ENCODE peak calls at places on chromosomes 2 and 18, in five cellular contexts. V is uterus, Y is brain microvascular endothelial cell, B is GM12864, Z is astrocyte of the spinal cord. F is an unnamed sample.

GRCh38 chr18:50902797-50903196 is 23.9 kb downstream of the ME2 start:
- DNase-seq in V (no peak), Y (no peak), B (no peak), Z (no peak), F (no peak)

GRCh38 chr2:207161247-207161646 is 4.5 kb downstream of the KLF7 start:
- DNase-seq in V (no peak), Y (no peak), B (no peak), Z (peak; percentile 8), F (no peak)

GRCh38 chr2:210230518-210230917 is 5.3 kb upstream of the ACADL start:
- DNase-seq in V (no peak), Y (no peak), B (no peak), Z (no peak), F (no peak)

GRCh38 chr2:160445673-160446072 is 47.9 kb downstream of the RBMS1 start:
- DNase-seq in V (no peak), Y (no peak), B (no peak), Z (no peak), F (no peak)

GRCh38 chr2:48287971-48288370 is 242.0 kb upstream of the STON1 start:
- DNase-seq in V (no peak), Y (no peak), B (no peak), Z (no peak), F (no peak)

GRCh38 chr2:33134086-33134763 is 187.5 kb downstream of the LTBP1 start:
- DNase-seq in V (peak; percentile 72), Y (peak; percentile 96), B (no peak), Z (peak; percentile 99), F (no peak)

GRCh38 chr2:124867247-124867646 is 842.2 kb downstream of the CNTNAP5 start:
- DNase-seq in V (no peak), Y (no peak), B (no peak), Z (no peak), F (no peak)

GRCh38 chr2:64992218-64992617 is 3.0 kb downstream of the SLC1A4 start:
- DNase-seq in V (no peak), Y (no peak), B (no peak), Z (no peak), F (no peak)

GRCh38 chr2:98148968-98149697 is 62.2 kb downstream of the VWA3B start:
- DNase-seq in V (no peak), Y (peak; percentile 87), B (no peak), Z (peak; percentile 76), F (no peak)

GRCh38 chr2:10868021-10868420 is 43.7 kb upstream of the KCNF1 start:
- DNase-seq in V (no peak), Y (no peak), B (no peak), Z (no peak), F (no peak)

GRCh38 chr18:50726960-50727589 is 92.7 kb downstream of the MRO start:
- DNase-seq in V (no peak), Y (no peak), B (peak; percentile 48), Z (no peak), F (peak; percentile 83)

GRCh38 chr2:162007447-162008040 is 66.5 kb downstream of the DPP4 start:
- DNase-seq in V (no peak), Y (no peak), B (no peak), Z (peak; percentile 23), F (peak; percentile 12)

GRCh38 chr2:97819769-97820168 is 106.4 kb downstream of the ZAP70 start:
- DNase-seq in V (no peak), Y (no peak), B (no peak), Z (no peak), F (no peak)

GRCh38 chr2:95075440-95075885 is 46.1 kb downstream of the MRPS5 start:
- DNase-seq in V (no peak), Y (no peak), B (no peak), Z (no peak), F (no peak)

GRCh38 chr18:79518028-79518682 is 122.4 kb downstream of the NFATC1 start:
- DNase-seq in V (no peak), Y (no peak), B (no peak), Z (no peak), F (no peak)

GRCh38 chr2:206232287-206233035 is 42.0 kb upstream of the ZDBF2 start:
- DNase-seq in V (no peak), Y (no peak), B (no peak), Z (no peak), F (no peak)

GRCh38 chr2:108316881-108317258 is 28.2 kb downstream of the SULT1C2 start:
- DNase-seq in V (no peak), Y (no peak), B (no peak), Z (no peak), F (no peak)

GRCh38 chr2:189348369-189348768 is 92.9 kb upstream of the WDR75 start:
- DNase-seq in V (no peak), Y (no peak), B (no peak), Z (no peak), F (no peak)

GRCh38 chr18:71327443-71328120 is 1038.7 kb downstream of the SOCS6 start:
- DNase-seq in V (no peak), Y (no peak), B (no peak), Z (no peak), F (no peak)

GRCh38 chr2:46340740-46341420 is 43.7 kb downstream of the EPAS1 start:
- DNase-seq in V (no peak), Y (no peak), B (no peak), Z (no peak), F (no peak)

GRCh38 chr18:66013976-66014375 is 263.2 kb downstream of the CDH7 start:
- DNase-seq in V (no peak), Y (no peak), B (no peak), Z (peak; percentile 2), F (no peak)

GRCh38 chr18:3250237-3251107 is 2.9 kb downstream of the MYL12A start:
- DNase-seq in V (no peak), Y (no peak), B (no peak), Z (peak; percentile 72), F (peak; percentile 32)

GRCh38 chr2:146632707-146633106 is 1212.1 kb upstream of the ACVR2A start:
- DNase-seq in V (no peak), Y (no peak), B (no peak), Z (no peak), F (no peak)

GRCh38 chr2:189328451-189329249 is 112.6 kb upstream of the WDR75 start:
- DNase-seq in V (no peak), Y (peak; percentile 64), B (no peak), Z (peak; percentile 54), F (no peak)

GRCh38 chr18:51192026-51192425 is 5.5 kb downstream of the MEX3C start:
- DNase-seq in V (no peak), Y (no peak), B (no peak), Z (no peak), F (no peak)

GRCh38 chr18:77635441-77635840 is 385.8 kb downstream of the GALR1 start:
- DNase-seq in V (peak; percentile 72), Y (no peak), B (no peak), Z (no peak), F (no peak)

GRCh38 chr2:68766378-68766845 is 31.8 kb downstream of the ARHGAP25 start:
- DNase-seq in V (peak; percentile 49), Y (peak; percentile 26), B (no peak), Z (no peak), F (peak; percentile 81)

GRCh38 chr2:172735646-172736418 is at the start of gene RAPGEF4:
- DNase-seq in V (no peak), Y (no peak), B (no peak), Z (no peak), F (no peak)

GRCh38 chr2:172740871-172741270 is 5.2 kb downstream of the RAPGEF4 start:
- DNase-seq in V (no peak), Y (no peak), B (no peak), Z (no peak), F (no peak)

GRCh38 chr2:172739651-172740050 is 4.0 kb downstream of the RAPGEF4 start:
- DNase-seq in V (no peak), Y (no peak), B (no peak), Z (no peak), F (no peak)

GRCh38 chr2:172734711-172735645 is 667 bp upstream of the RAPGEF4 start:
- DNase-seq in V (no peak), Y (no peak), B (no peak), Z (no peak), F (no peak)

GRCh38 chr2:172736419-172737174 is 952 bp downstream of the RAPGEF4 start:
- DNase-seq in V (no peak), Y (no peak), B (no peak), Z (no peak), F (no peak)
- H3K4me3 ChIP-seq in V (peak overlapping the region; percentile 28), Y (peak overlapping the region; percentile 48), B (no peak overlapping the region), Z (no peak overlapping the region), F (no peak overlapping the region)

DNA sequence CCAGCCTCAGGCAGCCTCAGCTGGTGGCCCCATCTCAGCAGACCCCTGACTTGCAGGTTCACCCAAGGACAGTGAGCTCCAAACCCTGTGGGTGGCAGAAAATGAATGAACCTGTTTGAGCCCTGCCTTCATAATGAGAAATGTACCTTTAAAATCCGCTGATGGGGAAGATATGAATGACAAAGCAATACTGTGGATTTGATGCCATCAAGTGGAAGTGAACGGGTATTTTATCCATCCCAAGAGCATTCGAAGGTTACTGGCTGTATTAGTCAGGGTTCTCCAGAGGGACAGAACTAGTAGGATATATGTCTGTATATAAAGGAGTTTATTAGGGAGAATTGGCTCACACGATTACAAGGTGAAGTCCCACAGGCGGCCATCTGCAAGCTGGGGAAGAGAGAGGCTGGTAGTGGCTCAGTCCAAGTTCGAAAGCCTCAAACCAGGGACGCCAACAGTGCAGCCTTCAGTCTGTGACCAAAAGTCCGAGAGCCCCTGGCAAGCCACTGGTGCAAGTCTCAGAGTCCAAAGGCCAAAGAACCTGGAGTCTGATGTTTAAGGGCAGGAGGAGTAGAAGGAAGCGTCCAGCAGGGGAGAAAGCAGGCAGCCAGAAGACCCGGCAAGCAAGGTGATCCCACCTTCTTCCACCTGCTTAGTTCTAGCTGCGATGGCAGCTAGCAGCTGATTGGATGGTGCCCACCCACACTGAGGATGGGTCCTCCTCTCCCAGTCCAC is 32.1 kb downstream of the TOGARAM2 start:
- DNase-seq in V (no peak), Y (peak; percentile 31), B (no peak), Z (peak; percentile 32), F (no peak)
- TF ChIP-seq CTCF in V (no peak), Y (no peak), B (no peak), Z (no peak), F (no peak)

GRCh38 chr18:74454279-74454741 is 2.8 kb downstream of the DIPK1C start:
- DNase-seq in V (no peak), Y (no peak), B (no peak), Z (no peak), F (no peak)
- H3K4me3 ChIP-seq in V (no peak overlapping the region), Y (no peak overlapping the region), B (no peak overlapping the region), Z (no peak overlapping the region), F (no peak overlapping the region)

DNA sequence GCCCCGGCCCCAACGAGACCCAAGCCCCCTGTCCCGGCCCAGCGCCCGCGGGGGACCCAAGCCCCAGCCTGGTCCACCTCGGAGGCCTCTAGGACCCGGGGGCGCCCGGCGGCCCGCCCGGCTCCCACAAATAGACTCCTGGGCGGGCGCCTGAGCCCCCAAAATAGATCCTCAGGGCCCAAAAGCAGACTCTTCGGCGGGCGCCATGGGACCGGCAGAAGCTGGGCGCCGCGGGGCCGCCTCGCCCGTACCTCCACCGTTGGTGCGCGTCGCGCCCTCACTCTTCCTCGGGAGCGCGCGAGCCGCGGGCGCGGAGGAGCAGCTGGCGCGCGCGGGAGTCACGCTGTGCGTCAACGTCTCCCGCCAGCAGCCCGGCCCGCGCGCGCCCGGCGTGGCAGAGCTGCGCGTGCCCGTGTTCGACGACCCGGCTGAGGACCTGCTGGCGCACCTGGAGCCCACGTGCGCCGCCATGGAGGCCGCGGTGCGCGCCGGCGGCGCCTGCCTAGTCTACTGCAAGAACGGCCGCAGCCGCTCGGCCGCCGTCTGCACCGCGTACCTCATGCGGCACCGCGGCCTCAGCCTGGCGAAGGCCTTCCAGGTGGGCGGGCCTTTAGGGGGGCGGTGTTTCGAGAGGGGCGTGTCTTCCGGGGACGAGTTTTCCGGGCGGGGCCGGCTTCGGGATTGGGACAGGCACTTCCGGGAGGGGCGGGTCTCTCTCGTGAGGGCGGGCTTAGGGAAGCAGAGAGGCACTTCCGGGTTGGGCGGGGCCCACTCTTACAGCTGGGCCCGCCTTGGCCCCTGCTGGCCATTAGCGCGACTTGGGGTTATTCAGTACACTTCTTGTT is 545 bp downstream of the DUSP28 start:
- DNase-seq in V (peak; percentile 100), Y (peak; percentile 97), B (peak; percentile 86), Z (peak; percentile 99), F (peak; percentile 99)
- TF ChIP-seq CTCF in V (peak; percentile 31), Y (peak; percentile 56), B (peak; percentile 35), Z (peak; percentile 24), F (no peak)

F was measured in GM12865.